ENCODE peak calls at places on chromosomes 5 and 9, in four cellular contexts. I is SK-N-SH, W is HepG2, M is K562. J is an unnamed sample.

GRCh38 chr9:123049589-123050222 is 16.2 kb downstream of the GPR21 start:
- DNase-seq in W (peak; percentile 24), I (no peak), M (no peak), J (no peak)

GRCh38 chr5:99034336-99034735 is 105.5 kb upstream of the CHD1 start:
- DNase-seq in M (peak; percentile 65), W (no peak), I (no peak), J (no peak)

GRCh38 chr9:101618693-101619092 is 23.9 kb upstream of the PPP3R2 start:
- DNase-seq in W (no peak), M (no peak), I (no peak), J (no peak)

GRCh38 chr5:97162045-97162444 is 19.6 kb upstream of the LIX1 start:
- DNase-seq in I (peak; percentile 45), M (peak; percentile 79), W (peak; percentile 65), J (peak; percentile 44)

GRCh38 chr5:167819406-167819805 is 472.0 kb upstream of the WWC1 start:
- DNase-seq in I (no peak), W (no peak), M (no peak), J (peak; percentile 44)

GRCh38 chr5:159975462-159976019 is 33.4 kb upstream of the TTC1 start:
- DNase-seq in I (peak; percentile 36), W (peak; percentile 6), M (peak; percentile 11), J (no peak)

GRCh38 chr5:116502616-116503015 is 72.0 kb downstream of the SEMA6A start:
- DNase-seq in I (no peak), W (no peak), M (no peak), J (no peak)

GRCh38 chr5:168097852-168098251 is 193.6 kb upstream of the WWC1 start:
- DNase-seq in I (no peak), M (no peak), W (no peak), J (no peak)

GRCh38 chr5:74085782-74086181 is 459.8 kb downstream of the ARHGEF28 start:
- DNase-seq in M (no peak), I (no peak), W (no peak), J (no peak)

GRCh38 chr5:1757511-1757910 is 42.1 kb downstream of the MRPL36 start:
- DNase-seq in I (no peak), M (no peak), W (no peak), J (no peak)

GRCh38 chr5:135249658-135250057 is 149.4 kb downstream of the MACROH2A1 start:
- DNase-seq in W (no peak), M (peak; percentile 83), I (no peak), J (no peak)

GRCh38 chr9:34554211-34555001 is 31.6 kb upstream of the ENHO start:
- DNase-seq in M (no peak), W (no peak), I (peak; percentile 85), J (no peak)

GRCh38 chr5:28543699-28544098 is 1505.3 kb upstream of the CDH9 start:
- DNase-seq in W (no peak), M (no peak), I (no peak), J (no peak)

GRCh38 chr5:104498281-104498680 is 935.7 kb upstream of the NUDT12 start:
- DNase-seq in I (no peak), M (no peak), W (no peak), J (no peak)

DNA sequence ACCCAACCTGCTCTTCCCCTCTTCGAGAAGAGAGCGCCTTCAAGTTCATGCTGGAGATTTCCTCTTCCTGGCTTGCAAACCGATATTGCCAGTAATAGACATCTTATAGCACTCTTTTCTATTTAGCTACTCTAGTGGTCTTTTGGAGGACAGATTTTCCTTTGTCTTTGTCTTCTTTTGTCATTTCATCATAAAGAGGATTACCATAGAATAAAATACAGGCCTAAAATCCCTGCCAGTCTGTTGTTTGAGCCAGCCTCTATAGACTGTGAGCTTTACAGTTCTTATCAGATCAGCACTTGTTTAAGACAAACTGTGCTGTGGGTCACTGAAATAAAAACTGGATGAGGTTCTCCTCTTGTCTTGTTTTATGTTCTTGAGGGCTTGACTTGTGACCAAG is 802.8 kb downstream of the NR2F1-AS1 start:
- DNase-seq in I (no peak), W (no peak), M (no peak), J (no peak)
- TF ChIP-seq REST in I (no peak), W (no peak), M (no peak), J (no peak)

GRCh38 chr5:59067976-59068651 is 485.2 kb downstream of the RAB3C start:
- DNase-seq in W (no peak), I (no peak), M (no peak), J (no peak)

GRCh38 chr5:59069438-59070079 is 486.7 kb downstream of the RAB3C start:
- DNase-seq in W (peak; percentile 68), M (no peak), I (no peak), J (no peak)

GRCh38 chr5:59066367-59067163 is 483.7 kb downstream of the RAB3C start:
- DNase-seq in M (no peak), W (no peak), I (no peak), J (no peak)

GRCh38 chr5:59071755-59072549 is 489.1 kb downstream of the RAB3C start:
- DNase-seq in W (peak; percentile 78), M (no peak), I (no peak), J (no peak)
- TF ChIP-seq RFX5 in W (no peak), M (no peak), I (no peak), J (no peak)

DNA sequence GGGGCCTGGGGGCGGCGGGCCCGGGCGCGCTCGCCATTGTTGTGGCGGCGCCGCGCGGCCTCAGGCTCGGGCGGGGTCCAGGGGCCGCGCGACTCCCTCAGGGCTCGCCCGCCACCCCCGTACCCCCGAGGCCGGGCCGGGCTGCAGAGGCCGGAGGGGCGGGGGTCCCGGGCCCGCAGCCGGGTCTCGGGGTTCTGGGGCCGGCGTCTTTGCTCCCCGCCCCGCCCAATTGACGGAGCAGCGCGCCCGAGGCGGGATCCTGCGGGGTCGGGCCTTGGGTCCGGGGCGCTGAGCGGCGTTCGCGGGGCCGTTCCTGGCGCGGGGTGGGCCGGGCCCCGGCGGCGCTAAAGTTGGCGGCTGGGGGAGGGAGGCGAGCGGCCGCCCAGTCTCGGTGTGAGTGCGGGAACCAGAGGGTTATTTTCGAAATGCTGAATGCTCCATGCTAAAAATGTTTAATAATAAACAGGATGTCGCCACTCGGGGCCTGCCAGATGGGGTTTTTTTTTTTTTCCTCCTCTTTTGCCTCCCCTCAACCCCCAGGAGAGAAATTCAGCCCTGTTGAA is 659 bp downstream of the PRRC2B start:
- DNase-seq in I (peak; percentile 79), W (no peak), M (peak; percentile 64), J (no peak)
- TF ChIP-seq ZBTB33 in I (no peak), W (no peak), M (no peak), J (no peak)

GRCh38 chr5:2848634-2849033 is 97.2 kb upstream of the IRX2 start:
- DNase-seq in I (no peak), W (no peak), M (no peak), J (no peak)

GRCh38 chr5:2849429-2849828 is 98.0 kb upstream of the IRX2 start:
- DNase-seq in W (no peak), I (no peak), M (no peak), J (no peak)

GRCh38 chr5:2856206-2856605 is 104.7 kb upstream of the IRX2 start:
- DNase-seq in W (no peak), M (no peak), I (no peak), J (no peak)

GRCh38 chr5:2851895-2852294 is 100.4 kb upstream of the IRX2 start:
- DNase-seq in M (no peak), W (no peak), I (no peak), J (no peak)

DNA sequence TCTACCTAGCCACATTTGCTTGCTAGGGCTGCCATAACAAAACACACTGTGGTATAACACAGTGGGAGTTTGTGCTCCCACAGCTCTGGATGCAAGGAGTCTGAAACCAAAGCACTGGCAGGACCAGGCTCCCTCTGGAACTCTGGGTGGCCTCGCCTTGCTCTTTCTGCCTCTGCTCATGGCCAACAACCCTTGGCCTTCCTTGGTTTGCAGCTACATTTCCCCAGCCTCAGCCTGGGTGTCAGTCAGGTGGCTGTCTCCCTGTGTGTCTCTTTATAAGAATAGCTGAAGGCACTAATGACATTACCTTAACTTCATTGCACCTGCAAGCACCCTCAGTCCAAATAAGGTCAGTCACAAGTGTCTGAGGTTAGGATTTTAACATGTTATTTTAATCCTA is 101.0 kb upstream of the IRX2 start:
- DNase-seq in M (no peak), I (no peak), W (no peak), J (no peak)
- TF ChIP-seq REST in M (no peak), I (no peak), W (no peak), J (no peak)

GRCh38 chr5:174428895-174429294 is 295.5 kb upstream of the MSX2 start:
- DNase-seq in M (no peak), I (no peak), W (no peak), J (no peak)

GRCh38 chr5:174431504-174431903 is 292.9 kb upstream of the MSX2 start:
- DNase-seq in W (no peak), M (no peak), I (no peak), J (no peak)

GRCh38 chr5:174436805-174437204 is 287.6 kb upstream of the MSX2 start:
- DNase-seq in I (no peak), W (no peak), M (no peak), J (no peak)

GRCh38 chr5:174430940-174431339 is 293.4 kb upstream of the MSX2 start:
- DNase-seq in W (no peak), M (no peak), I (no peak), J (no peak)

DNA sequence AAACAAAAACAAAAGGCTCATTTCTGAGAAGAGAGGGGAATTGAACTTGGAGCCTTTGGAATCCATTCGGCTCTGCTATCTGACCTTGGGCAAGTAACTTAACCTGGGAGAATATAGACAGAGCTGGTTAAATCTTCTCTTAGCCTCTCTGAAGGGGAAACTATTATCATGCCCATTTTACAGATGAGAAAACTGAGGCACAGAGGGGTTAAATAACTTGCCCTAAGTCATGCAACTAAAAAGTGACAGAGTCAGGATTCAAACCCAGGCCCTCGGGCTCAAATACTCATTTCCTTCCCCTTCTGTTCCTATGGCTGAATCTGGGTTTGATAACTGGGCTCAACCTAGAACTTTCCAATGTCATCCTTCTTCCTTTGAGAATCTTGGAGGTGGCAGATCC is 291.3 kb upstream of the MSX2 start:
- DNase-seq in W (no peak), M (no peak), I (no peak), J (no peak)
- TF ChIP-seq RFX5 in W (no peak), M (no peak), I (no peak), J (no peak)

GRCh38 chr9:79567671-79568098 is 4.1 kb upstream of the TLE4 start:
- DNase-seq in I (no peak), W (no peak), M (no peak), J (no peak)
- TF ChIP-seq ZBTB33 in I (no peak), W (no peak), M (no peak), J (no peak)

GRCh38 chr5:76838481-76839261 is 11.1 kb upstream of the S100Z start:
- DNase-seq in I (no peak), M (no peak), W (peak; percentile 15), J (no peak)
- TF ChIP-seq REST in I (no peak), M (no peak), W (no peak), J (no peak)

DNA sequence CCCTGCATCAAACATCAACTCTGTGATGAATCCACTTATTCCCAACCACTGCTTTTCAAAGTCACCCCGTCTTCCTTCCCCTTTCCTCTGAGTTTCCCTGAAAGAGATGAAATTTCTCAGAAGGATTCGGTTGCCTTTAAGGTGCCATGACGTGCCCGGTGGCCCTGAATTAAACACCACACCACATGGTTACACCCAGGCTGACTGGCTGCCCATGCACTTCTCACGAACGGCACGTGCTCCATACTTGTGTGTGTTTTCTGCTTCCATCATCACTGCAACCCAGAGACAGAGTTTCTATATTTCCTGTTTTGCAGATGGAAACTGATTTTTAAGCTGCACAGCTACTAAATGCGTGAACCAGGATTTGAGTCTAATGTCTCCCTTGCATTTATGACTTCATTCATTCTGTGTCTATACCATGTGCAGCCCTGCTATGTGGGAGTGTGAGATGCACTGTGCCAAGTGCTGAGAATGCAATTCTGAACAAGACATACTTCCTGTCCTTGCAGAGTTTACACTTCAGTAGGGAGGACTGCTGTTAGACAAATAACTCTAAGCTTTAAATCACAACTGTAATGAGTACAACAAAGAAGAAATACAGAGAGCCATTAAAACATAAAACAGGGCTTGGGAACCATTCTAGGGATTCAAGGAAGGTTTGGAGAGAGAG is 162.9 kb downstream of the NXNL2 start:
- DNase-seq in W (no peak), I (no peak), M (no peak), J (no peak)
- TF ChIP-seq RFX5 in W (no peak), I (no peak), M (no peak), J (no peak)